ENCODE peak calls at places on chromosomes 1 and 21, in eight cellular contexts. V, B, A, S, H, U, Y and E are unnamed samples.

GRCh38 chr1:239276051-239276450 is 110.3 kb upstream of the CHRM3 start:
- DNase-seq in V (no peak), B (no peak), A (no peak), S (no peak), H (no peak), U (no peak), Y (no peak), E (no peak)

GRCh38 chr1:15852036-15852827 is 4.7 kb downstream of the SPEN start:
- DNase-seq in V (no peak), B (no peak), A (no peak), S (no peak), H (no peak), U (no peak), Y (no peak), E (no peak)

GRCh38 chr21:42118121-42118795 is 47.1 kb downstream of the UMODL1 start:
- DNase-seq in V (no peak), B (no peak), A (no peak), S (no peak), H (no peak), U (no peak), Y (no peak), E (no peak)

GRCh38 chr21:15943009-15943666 is 213.4 kb downstream of the USP25 start:
- DNase-seq in V (peak), B (no peak), A (no peak), S (no peak), H (no peak), U (peak), Y (no peak), E (no peak)

GRCh38 chr21:21345296-21345695 is 347.1 kb downstream of the NCAM2 start:
- DNase-seq in V (no peak), B (no peak), A (no peak), S (no peak), H (no peak), U (no peak), Y (no peak), E (no peak)

GRCh38 chr1:82226198-82226505 is 425.4 kb downstream of the ADGRL2 start:
- DNase-seq in V (no peak), B (no peak), A (no peak), S (no peak), H (no peak), U (peak), Y (no peak), E (no peak)

GRCh38 chr1:12617511-12617900 is 504 bp downstream of the DHRS3 start:
- DNase-seq in V (no peak), B (no peak), A (no peak), S (no peak), H (no peak), U (no peak), Y (no peak), E (no peak)

GRCh38 chr1:174225499-174226204 is 66.3 kb downstream of the RABGAP1L start:
- DNase-seq in V (no peak), B (no peak), A (no peak), S (no peak), H (no peak), U (no peak), Y (no peak), E (no peak)

GRCh38 chr1:55930931-55931271 is 648.5 kb downstream of the PLPP3 start:
- DNase-seq in V (no peak), B (no peak), A (no peak), S (no peak), H (no peak), U (no peak), Y (no peak), E (no peak)

GRCh38 chr1:197918815-197919522 is 1.8 kb downstream of the LHX9 start:
- DNase-seq in V (no peak), B (no peak), A (no peak), S (no peak), H (no peak), U (no peak), Y (peak), E (no peak)

GRCh38 chr1:184695023-184695422 is 59.6 kb downstream of the EDEM3 start:
- DNase-seq in V (no peak), B (no peak), A (no peak), S (no peak), H (no peak), U (peak), Y (no peak), E (no peak)

GRCh38 chr21:31258073-31258472 is 86.0 kb downstream of the TIAM1 start:
- DNase-seq in V (no peak), B (no peak), A (no peak), S (no peak), H (no peak), U (no peak), Y (no peak), E (no peak)

GRCh38 chr1:40383095-40383487 is 9.6 kb downstream of the SMAP2 start:
- DNase-seq in V (no peak), B (no peak), A (no peak), S (no peak), H (no peak), U (peak), Y (no peak), E (no peak)

GRCh38 chr1:206890690-206891089 is 6.6 kb upstream of the IL24 start:
- DNase-seq in V (peak), B (no peak), A (no peak), S (no peak), H (no peak), U (peak), Y (no peak), E (no peak)

GRCh38 chr1:202217951-202218350 is 24.4 kb downstream of the LGR6 start:
- DNase-seq in V (no peak), B (no peak), A (no peak), S (no peak), H (no peak), U (no peak), Y (no peak), E (no peak)

GRCh38 chr1:200129480-200129879 is 102.0 kb downstream of the NR5A2 start:
- DNase-seq in V (no peak), B (no peak), A (no peak), S (no peak), H (no peak), U (no peak), Y (no peak), E (no peak)

GRCh38 chr1:229691362-229691761 is 65.3 kb downstream of the URB2 start:
- DNase-seq in V (no peak), B (no peak), A (no peak), S (no peak), H (no peak), U (no peak), Y (no peak), E (no peak)

GRCh38 chr1:103416681-103417318 is 108.7 kb upstream of the RNPC3 start:
- DNase-seq in V (peak), B (peak), A (peak), S (no peak), H (no peak), U (no peak), Y (no peak), E (no peak)

GRCh38 chr1:241810769-241811402 is 37.1 kb upstream of the EXO1 start:
- DNase-seq in V (no peak), B (no peak), A (no peak), S (no peak), H (no peak), U (no peak), Y (no peak), E (no peak)

GRCh38 chr1:166133276-166133841 is 33.4 kb downstream of the FAM78B start:
- DNase-seq in V (peak), B (peak), A (no peak), S (no peak), H (no peak), U (no peak), Y (no peak), E (no peak)

GRCh38 chr1:219927956-219928790 is at the start of gene SLC30A10:
- DNase-seq in V (peak), B (no peak), A (no peak), S (peak), H (no peak), U (peak), Y (peak), E (no peak)

GRCh38 chr1:54609301-54609921 is 13.9 kb downstream of the FAM151A start:
- DNase-seq in V (no peak), B (no peak), A (no peak), S (no peak), H (no peak), U (no peak), Y (no peak), E (no peak)

GRCh38 chr1:219542828-219543518 is 69.9 kb downstream of the ZC3H11B start:
- DNase-seq in V (no peak), B (peak), A (no peak), S (no peak), H (no peak), U (peak), Y (no peak), E (no peak)

GRCh38 chr21:44897326-44898010 is 23.2 kb downstream of the ITGB2 start:
- DNase-seq in V (no peak), B (no peak), A (no peak), S (no peak), H (peak), U (no peak), Y (no peak), E (no peak)

GRCh38 chr1:95126846-95127245 is 9.7 kb downstream of the TLCD4 start:
- DNase-seq in V (no peak), B (no peak), A (no peak), S (no peak), H (no peak), U (no peak), Y (no peak), E (no peak)

GRCh38 chr1:15345711-15346355 is 63.9 kb upstream of the EFHD2 start:
- DNase-seq in V (no peak), B (no peak), A (no peak), S (peak), H (peak), U (no peak), Y (no peak), E (no peak)

GRCh38 chr1:156860113-156860638 is 489 bp upstream of the NTRK1 start:
- DNase-seq in V (peak), B (no peak), A (no peak), S (no peak), H (peak), U (peak), Y (no peak), E (no peak)

GRCh38 chr1:7293702-7294630 is 477.1 kb upstream of the VAMP3 start:
- DNase-seq in V (no peak), B (no peak), A (no peak), S (peak), H (no peak), U (no peak), Y (no peak), E (no peak)

GRCh38 chr1:39410915-39411436 is 80.5 kb upstream of the BMP8A start:
- DNase-seq in V (peak), B (peak), A (peak), S (no peak), H (peak), U (peak), Y (peak), E (peak)

GRCh38 chr1:116020668-116021272 is 44.5 kb downstream of the SLC22A15 start:
- DNase-seq in V (peak), B (peak), A (peak), S (no peak), H (peak), U (peak), Y (no peak), E (peak)

GRCh38 chr1:198651685-198652400 is 13.0 kb downstream of the PTPRC start:
- DNase-seq in V (no peak), B (no peak), A (no peak), S (no peak), H (no peak), U (no peak), Y (no peak), E (no peak)

GRCh38 chr1:203871114-203871875 is 9.9 kb downstream of the SNRPE start:
- DNase-seq in V (peak), B (peak), A (peak), S (no peak), H (no peak), U (peak), Y (peak), E (no peak)

GRCh38 chr1:22750671-22751016 is 40.0 kb downstream of the EPHB2 start:
- DNase-seq in V (no peak), B (no peak), A (no peak), S (no peak), H (no peak), U (no peak), Y (no peak), E (no peak)

GRCh38 chr1:212700892-212701819 is 1.5 kb upstream of the BATF3 start:
- DNase-seq in V (peak), B (peak), A (no peak), S (peak), H (peak), U (peak), Y (peak), E (no peak)
- TF ChIP-seq CTCF in V (peak), B (peak), A (no peak), S (peak), H (peak), U (no peak), Y (no peak), E (peak)

DNA sequence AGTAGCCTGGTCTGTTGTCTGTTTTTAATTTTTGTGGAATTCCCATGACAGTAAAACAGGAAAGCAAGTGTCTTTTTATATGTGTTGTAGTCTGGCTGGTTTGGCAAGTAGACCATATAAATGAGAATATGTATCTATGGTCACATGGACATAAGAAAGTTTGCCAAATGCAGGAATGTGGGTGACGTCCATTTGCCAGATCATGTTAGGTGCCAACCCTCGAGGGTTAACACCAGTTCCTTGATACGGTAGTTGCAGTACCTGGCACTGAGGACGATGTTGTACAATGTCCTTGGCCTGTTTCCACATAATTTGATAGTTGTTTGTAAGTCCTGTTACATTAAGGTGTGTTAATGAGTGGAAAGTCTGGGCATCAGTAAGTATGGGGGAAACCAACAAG is 6.2 kb downstream of the DAP3 start:
- DNase-seq in V (no peak), B (no peak), A (no peak), S (no peak), H (no peak), U (peak), Y (no peak), E (no peak)
- H3K4me3 ChIP-seq in V (no peak), B (no peak), A (no peak), S (no peak), H (no peak), U (no peak), Y (no peak), E (no peak)

GRCh38 chr1:182809414-182809957 is 19.9 kb downstream of the NPL start:
- DNase-seq in V (no peak), B (no peak), A (no peak), S (no peak), H (no peak), U (no peak), Y (no peak), E (no peak)
- TF ChIP-seq CTCF in V (no peak), B (no peak), A (no peak), S (no peak), H (no peak), U (no peak), Y (no peak), E (no peak)

DNA sequence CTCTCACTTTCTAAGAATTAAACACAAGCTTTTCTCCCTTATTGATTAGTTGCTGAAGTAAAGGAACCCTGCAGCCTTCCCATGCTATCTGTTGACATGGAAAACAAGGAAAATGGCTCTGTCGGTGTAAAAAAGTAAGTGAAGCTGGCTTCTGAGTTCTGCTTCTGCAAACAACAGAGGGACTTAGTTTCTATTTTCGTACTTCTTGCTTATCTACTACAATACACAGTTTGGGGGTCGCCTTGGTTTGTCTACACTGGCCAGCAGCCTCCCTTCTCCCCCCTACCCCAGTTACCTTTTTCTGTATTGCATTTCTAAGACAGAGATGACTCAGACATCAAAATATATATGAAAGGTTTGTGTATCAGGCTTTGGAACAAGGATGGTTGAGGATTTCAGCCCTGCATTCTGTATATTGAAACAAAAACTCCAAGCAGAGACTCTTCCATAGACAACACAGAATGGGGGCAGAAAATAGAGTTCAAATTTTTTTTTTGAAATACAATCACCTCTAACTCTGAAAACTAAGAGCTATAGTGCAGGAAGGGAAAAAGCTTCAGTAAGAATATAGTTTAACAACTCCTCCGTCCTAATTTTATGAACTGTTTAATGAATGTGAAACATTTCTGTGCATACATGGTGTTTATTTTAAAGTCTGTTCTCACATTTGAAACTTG is 1.8 kb downstream of the SAMD13 start:
- DNase-seq in V (no peak), B (no peak), A (no peak), S (no peak), H (no peak), U (no peak), Y (no peak), E (no peak)
- H3K4me3 ChIP-seq in V (peak), B (peak), A (peak), S (peak), H (peak), U (peak), Y (peak), E (peak)

DNA sequence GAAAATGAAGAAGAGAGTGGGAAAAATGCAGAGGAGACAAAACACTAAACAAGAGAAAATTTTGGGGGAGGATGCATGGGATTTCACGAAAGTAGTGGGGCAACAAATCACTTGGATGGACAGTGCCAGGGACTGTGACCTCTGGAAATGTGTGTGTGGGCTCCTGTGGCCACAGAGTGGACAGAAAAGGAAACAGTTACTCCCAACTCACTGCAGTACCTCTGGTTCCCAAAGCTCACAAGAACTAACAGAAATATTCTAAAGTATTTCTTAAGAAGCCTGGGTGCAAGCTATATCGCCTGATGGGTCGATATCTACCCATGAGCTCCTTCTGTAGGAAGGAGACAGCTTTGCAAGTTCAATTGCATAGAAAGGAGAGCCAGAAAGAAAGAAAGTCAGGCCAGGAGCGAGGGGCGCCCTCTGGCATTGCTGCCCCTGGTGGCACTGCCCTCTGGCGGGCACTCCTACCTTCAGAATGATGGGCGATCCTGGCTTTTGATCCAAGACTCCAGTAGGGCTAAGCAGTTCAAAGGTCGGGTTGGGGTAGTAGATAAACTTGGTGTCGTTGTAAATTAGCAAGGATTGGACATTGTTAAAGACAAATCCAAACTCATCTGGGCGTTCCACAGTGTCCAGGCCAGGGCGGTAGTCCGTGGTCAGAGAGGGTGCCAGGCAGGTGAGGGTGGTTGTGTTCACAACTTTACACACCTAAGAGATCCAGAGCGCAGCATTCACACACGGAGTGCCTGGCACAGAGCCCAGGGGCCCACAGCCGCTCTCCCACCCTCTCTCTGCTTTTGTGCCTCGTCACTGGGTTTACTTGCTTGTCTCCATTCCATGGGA is 134.7 kb upstream of the CD34 start:
- DNase-seq in V (peak), B (no peak), A (no peak), S (no peak), H (no peak), U (no peak), Y (no peak), E (no peak)
- TF ChIP-seq CTCF in V (peak), B (peak), A (no peak), S (no peak), H (no peak), U (no peak), Y (no peak), E (no peak)

GRCh38 chr1:243254927-243255790 is at the start of gene CEP170:
- DNase-seq in V (peak), B (peak), A (peak), S (peak), H (peak), U (peak), Y (peak), E (peak)

GRCh38 chr1:243254233-243254926 is 701 bp downstream of the CEP170 start:
- DNase-seq in V (peak), B (no peak), A (no peak), S (peak), H (peak), U (peak), Y (peak), E (no peak)

GRCh38 chr1:243251544-243251943 is 3.5 kb downstream of the CEP170 start:
- DNase-seq in V (no peak), B (no peak), A (no peak), S (no peak), H (no peak), U (no peak), Y (no peak), E (no peak)

GRCh38 chr1:243253927-243254232 is 1.2 kb downstream of the CEP170 start:
- DNase-seq in V (no peak), B (no peak), A (no peak), S (no peak), H (no peak), U (no peak), Y (no peak), E (no peak)

GRCh38 chr1:243253211-243253926 is 1.7 kb downstream of the CEP170 start:
- DNase-seq in V (no peak), B (no peak), A (no peak), S (no peak), H (no peak), U (no peak), Y (no peak), E (no peak)
- H3K4me3 ChIP-seq in V (peak), B (peak), A (peak), S (peak), H (peak), U (peak), Y (peak), E (peak)

DNA sequence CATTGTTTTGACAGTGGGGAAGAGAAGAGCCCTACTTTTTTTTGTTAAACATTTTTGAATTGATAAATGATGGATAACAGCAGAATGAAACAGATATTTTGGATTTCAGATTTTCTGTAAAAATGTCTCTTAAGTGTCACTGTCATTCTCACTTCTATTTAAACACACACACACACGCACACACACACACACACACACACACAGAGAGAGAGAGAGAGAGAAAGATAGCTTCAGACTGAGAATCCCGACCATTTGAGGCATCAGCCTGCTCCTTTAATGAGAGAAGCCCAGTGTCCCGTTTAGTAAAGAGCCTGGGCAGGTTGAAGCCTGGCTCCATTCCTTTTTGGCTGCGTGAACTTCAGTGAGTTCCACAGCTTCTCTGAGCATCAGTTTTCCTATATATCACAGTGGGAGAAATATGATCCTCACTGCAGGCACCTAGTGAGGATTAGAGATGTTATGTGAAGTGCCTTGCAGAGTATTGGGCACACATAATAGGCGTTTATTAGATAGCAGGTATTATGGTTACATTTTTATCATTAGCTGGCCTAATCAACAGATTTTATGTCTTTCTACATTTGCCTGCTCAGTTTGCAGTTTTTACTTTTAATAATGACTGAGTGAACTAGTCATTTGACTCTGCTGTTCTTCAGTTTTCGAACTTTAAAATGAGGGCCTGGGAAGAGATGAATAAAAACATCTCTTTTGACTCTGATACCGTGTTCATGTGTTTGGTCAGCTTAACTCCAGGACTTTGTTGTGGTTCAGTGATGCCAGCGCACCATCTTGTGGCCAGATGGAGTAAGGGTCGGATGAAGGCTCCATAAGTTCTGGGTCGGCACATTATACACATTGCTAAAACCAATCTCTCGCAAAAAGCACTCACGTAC is 78.8 kb upstream of the GPR88 start:
- DNase-seq in V (peak), B (peak), A (peak), S (no peak), H (peak), U (peak), Y (peak), E (peak)
- TF ChIP-seq CTCF in V (peak), B (peak), A (peak), S (peak), H (peak), U (peak), Y (peak), E (peak)